ENCODE peak calls at places on chromosomes 1 and 21, in seven cellular contexts. O, U, H, K, D, Z and M are unnamed samples.

GRCh38 chr21:39103689-39104088 is 79.6 kb downstream of the PSMG1 start:
- DNase-seq in O (no peak), U (no peak), H (no peak), K (no peak), D (no peak), Z (no peak), M (no peak)

GRCh38 chr1:212719633-212720032 is 20.0 kb upstream of the BATF3 start:
- DNase-seq in O (no peak), U (no peak), H (no peak), K (no peak), D (no peak), Z (no peak), M (no peak)

GRCh38 chr21:41847066-41847804 is 31.9 kb downstream of the PRDM15 start:
- DNase-seq in O (no peak), U (no peak), H (no peak), K (no peak), D (no peak), Z (no peak), M (no peak)

GRCh38 chr1:48055854-48056253 is 58.7 kb upstream of the TRABD2B start:
- DNase-seq in O (no peak), U (no peak), H (no peak), K (peak; percentile 24), D (no peak), Z (no peak), M (no peak)

GRCh38 chr1:219505886-219506285 is 107.0 kb downstream of the ZC3H11B start:
- DNase-seq in O (no peak), U (no peak), H (no peak), K (no peak), D (no peak), Z (no peak), M (no peak)

GRCh38 chr1:235866913-235867850 is 476 bp upstream of the LYST start:
- DNase-seq in O (peak; percentile 98), U (peak; percentile 99), H (peak; percentile 98), K (peak; percentile 97), D (peak; percentile 99), Z (peak; percentile 97), M (peak; percentile 100)

GRCh38 chr21:44803651-44804050 is 2.0 kb upstream of the UBE2G2 start:
- DNase-seq in O (no peak), U (no peak), H (no peak), K (no peak), D (no peak), Z (no peak), M (no peak)

GRCh38 chr21:40732998-40733397 is 114.0 kb downstream of the DSCAM start:
- DNase-seq in O (no peak), U (no peak), H (no peak), K (peak; percentile 62), D (no peak), Z (no peak), M (no peak)

GRCh38 chr1:86912501-86912900 is 1.4 kb downstream of the SELENOF start:
- DNase-seq in O (no peak), U (no peak), H (no peak), K (peak; percentile 2), D (no peak), Z (peak; percentile 17), M (no peak)

GRCh38 chr1:99305626-99306025 is 41.3 kb downstream of the PLPPR4 start:
- DNase-seq in O (no peak), U (no peak), H (no peak), K (no peak), D (no peak), Z (no peak), M (no peak)

GRCh38 chr1:910881-911721 is 12.6 kb upstream of the SAMD11 start:
- DNase-seq in O (peak; percentile 3), U (no peak), H (no peak), K (peak; percentile 35), D (peak; percentile 58), Z (peak; percentile 37), M (peak; percentile 18)

GRCh38 chr1:98644510-98644909 is 17.0 kb upstream of the SNX7 start:
- DNase-seq in O (no peak), U (no peak), H (no peak), K (no peak), D (no peak), Z (no peak), M (no peak)

GRCh38 chr1:6674796-6675195 is 26.8 kb downstream of the DNAJC11 start:
- DNase-seq in O (no peak), U (no peak), H (no peak), K (no peak), D (no peak), Z (no peak), M (no peak)

GRCh38 chr1:11858968-11859871 is 475 bp upstream of the NPPB start:
- DNase-seq in O (peak; percentile 78), U (peak; percentile 77), H (peak; percentile 66), K (no peak), D (peak; percentile 90), Z (peak; percentile 78), M (peak; percentile 74)

GRCh38 chr1:53145942-53146708 is 3.7 kb upstream of the SLC1A7 start:
- DNase-seq in O (no peak), U (no peak), H (no peak), K (no peak), D (peak; percentile 80), Z (no peak), M (no peak)

GRCh38 chr1:35931424-35932157 is 686 bp downstream of the AGO3 start:
- DNase-seq in O (no peak), U (no peak), H (no peak), K (peak; percentile 50), D (peak; percentile 70), Z (peak; percentile 58), M (peak; percentile 23)

GRCh38 chr1:90591970-90592356 is 125.1 kb downstream of the BARHL2 start:
- DNase-seq in O (no peak), U (no peak), H (no peak), K (no peak), D (no peak), Z (no peak), M (no peak)

GRCh38 chr1:2789164-2789985 is 12.1 kb downstream of the TTC34 start:
- DNase-seq in O (no peak), U (no peak), H (no peak), K (no peak), D (peak; percentile 43), Z (no peak), M (no peak)

GRCh38 chr1:94636625-94637024 is 95.1 kb upstream of the F3 start:
- DNase-seq in O (no peak), U (no peak), H (no peak), K (no peak), D (no peak), Z (no peak), M (no peak)

GRCh38 chr1:114609826-114610225 is 28.4 kb upstream of the BCAS2 start:
- DNase-seq in O (no peak), U (no peak), H (no peak), K (no peak), D (no peak), Z (no peak), M (no peak)

GRCh38 chr1:156623946-156624813 is 5.0 kb downstream of the HAPLN2 start:
- DNase-seq in O (peak; percentile 49), U (peak; percentile 64), H (peak; percentile 40), K (peak; percentile 41), D (peak; percentile 80), Z (no peak), M (no peak)

GRCh38 chr1:181155339-181155738 is 66.8 kb downstream of the IER5 start:
- DNase-seq in O (no peak), U (no peak), H (no peak), K (no peak), D (no peak), Z (no peak), M (no peak)